ENCODE peak calls at places on chromosomes 1 and 21, in eight cellular contexts. V is cardiac fibroblast, C is stomach, A is psoas muscle, L is heart left ventricle, P is mesothelial cell of epicardium, J is A549, K is GM13976. Q is an unnamed sample.

GRCh38 chr21:46634966-46635323 is 529 bp upstream of the PRMT2 start:
- DNase-seq in V (peak), C (peak), A (no peak), L (no peak), P (no peak), J (peak), K (no peak), Q (no peak)

GRCh38 chr1:210582186-210582981 is 253.7 kb downstream of the HHAT start:
- DNase-seq in V (no peak), C (no peak), A (no peak), L (no peak), P (no peak), J (no peak), K (no peak), Q (no peak)

GRCh38 chr1:86296305-86297205 is 99.6 kb downstream of the ODF2L start:
- DNase-seq in V (no peak), C (no peak), A (no peak), L (no peak), P (no peak), J (no peak), K (no peak), Q (no peak)

GRCh38 chr1:150575072-150575489 is 4.3 kb downstream of the MCL1 start:
- DNase-seq in V (no peak), C (no peak), A (peak), L (no peak), P (no peak), J (no peak), K (no peak), Q (no peak)

GRCh38 chr1:66476774-66477173 is 57.2 kb upstream of the SGIP1 start:
- DNase-seq in V (peak), C (no peak), A (no peak), L (no peak), P (no peak), J (no peak), K (no peak), Q (no peak)

GRCh38 chr1:58618303-58618702 is 41.3 kb upstream of the TACSTD2 start:
- DNase-seq in V (peak), C (peak), A (no peak), L (peak), P (no peak), J (peak), K (no peak), Q (no peak)

GRCh38 chr21:46083271-46084040 is 14.5 kb upstream of the COL6A2 start:
- DNase-seq in V (no peak), C (no peak), A (peak), L (no peak), P (no peak), J (no peak), K (no peak), Q (no peak)

GRCh38 chr21:46194374-46195334 is 10.4 kb upstream of the SPATC1L start:
- DNase-seq in V (no peak), C (peak), A (no peak), L (no peak), P (peak), J (no peak), K (no peak), Q (no peak)

GRCh38 chr1:206557636-206558473 is 50.5 kb downstream of the RASSF5 start:
- DNase-seq in V (no peak), C (peak), A (no peak), L (no peak), P (no peak), J (no peak), K (peak), Q (no peak)

GRCh38 chr1:166121010-166121409 is 45.8 kb downstream of the FAM78B start:
- DNase-seq in V (no peak), C (no peak), A (no peak), L (no peak), P (no peak), J (no peak), K (no peak), Q (no peak)

GRCh38 chr21:27219068-27219467 is 252.2 kb upstream of the ADAMTS5 start:
- DNase-seq in V (peak), C (no peak), A (no peak), L (no peak), P (no peak), J (no peak), K (no peak), Q (no peak)

GRCh38 chr1:23624440-23624839 is 65.1 kb upstream of the ID3 start:
- DNase-seq in V (no peak), C (no peak), A (no peak), L (no peak), P (no peak), J (no peak), K (peak), Q (no peak)

GRCh38 chr1:53378932-53379661 is 51.2 kb upstream of the LRP8 start:
- DNase-seq in V (no peak), C (no peak), A (peak), L (no peak), P (no peak), J (no peak), K (no peak), Q (no peak)

GRCh38 chr1:17998889-17999288 is 108.7 kb upstream of the IGSF21 start:
- DNase-seq in V (no peak), C (no peak), A (no peak), L (no peak), P (no peak), J (peak), K (no peak), Q (no peak)

GRCh38 chr1:94538243-94538827 is 3.2 kb downstream of the F3 start:
- DNase-seq in V (no peak), C (no peak), A (no peak), L (no peak), P (no peak), J (no peak), K (no peak), Q (no peak)

GRCh38 chr1:111227434-111227833 is at the start of gene CHI3L2:
- DNase-seq in V (peak), C (no peak), A (no peak), L (no peak), P (no peak), J (no peak), K (no peak), Q (no peak)

GRCh38 chr1:39866767-39867166 is 16.5 kb downstream of the TRIT1 start:
- DNase-seq in V (peak), C (no peak), A (no peak), L (no peak), P (no peak), J (no peak), K (no peak), Q (no peak)

GRCh38 chr21:31509108-31510017 is 150.1 kb upstream of the SOD1 start:
- DNase-seq in V (peak), C (no peak), A (no peak), L (no peak), P (no peak), J (peak), K (peak), Q (peak)

GRCh38 chr1:221856188-221857093 is 114.6 kb upstream of the DUSP10 start:
- DNase-seq in V (no peak), C (no peak), A (no peak), L (no peak), P (no peak), J (no peak), K (no peak), Q (no peak)

GRCh38 chr1:180927841-180928240 is 15.1 kb downstream of the KIAA1614 start:
- DNase-seq in V (peak), C (no peak), A (no peak), L (no peak), P (no peak), J (no peak), K (no peak), Q (no peak)

GRCh38 chr1:205229916-205230700 is 2.4 kb downstream of the TMCC2 start:
- DNase-seq in V (no peak), C (peak), A (no peak), L (no peak), P (no peak), J (no peak), K (no peak), Q (no peak)

GRCh38 chr1:185971688-185972087 is 237.5 kb downstream of the HMCN1 start:
- DNase-seq in V (peak), C (no peak), A (no peak), L (no peak), P (no peak), J (no peak), K (no peak), Q (no peak)

GRCh38 chr1:6774381-6774780 is 10.9 kb upstream of the CAMTA1 start:
- DNase-seq in V (no peak), C (no peak), A (no peak), L (no peak), P (no peak), J (no peak), K (no peak), Q (no peak)

GRCh38 chr1:37574834-37575479 is 18.2 kb downstream of the DNALI1 start:
- DNase-seq in V (peak), C (no peak), A (no peak), L (no peak), P (no peak), J (no peak), K (no peak), Q (no peak)

GRCh38 chr1:74847720-74848119 is 114.8 kb downstream of the TYW3 start:
- DNase-seq in V (no peak), C (no peak), A (no peak), L (no peak), P (no peak), J (no peak), K (no peak), Q (no peak)

GRCh38 chr1:240797050-240797449 is 185.1 kb upstream of the GREM2 start:
- DNase-seq in V (no peak), C (no peak), A (no peak), L (no peak), P (no peak), J (peak), K (no peak), Q (no peak)

GRCh38 chr1:57206038-57206437 is 217.8 kb downstream of the DAB1 start:
- DNase-seq in V (no peak), C (no peak), A (no peak), L (no peak), P (no peak), J (no peak), K (no peak), Q (no peak)

GRCh38 chr1:166489670-166490436 is 323.1 kb upstream of the FAM78B start:
- DNase-seq in V (no peak), C (no peak), A (peak), L (no peak), P (no peak), J (peak), K (peak), Q (peak)

GRCh38 chr1:236489710-236490377 is 33.9 kb upstream of the LGALS8 start:
- DNase-seq in V (peak), C (peak), A (no peak), L (no peak), P (no peak), J (peak), K (peak), Q (no peak)

GRCh38 chr1:194698908-194699318 is 1512.5 kb upstream of the B3GALT2 start:
- DNase-seq in V (peak), C (no peak), A (no peak), L (no peak), P (no peak), J (no peak), K (no peak), Q (no peak)

GRCh38 chr21:36701912-36702621 is 3.2 kb downstream of the SIM2 start:
- DNase-seq in V (no peak), C (no peak), A (no peak), L (no peak), P (no peak), J (no peak), K (no peak), Q (no peak)

GRCh38 chr1:214354440-214355148 is 73.6 kb downstream of the SMYD2 start:
- DNase-seq in V (no peak), C (no peak), A (no peak), L (no peak), P (no peak), J (no peak), K (no peak), Q (no peak)

GRCh38 chr1:43274125-43274803 is 4.5 kb downstream of the TMEM125 start:
- DNase-seq in V (peak), C (no peak), A (no peak), L (no peak), P (no peak), J (peak), K (peak), Q (no peak)

GRCh38 chr1:243974451-243975292 is 76.4 kb upstream of the ZBTB18 start:
- DNase-seq in V (peak), C (no peak), A (no peak), L (no peak), P (no peak), J (no peak), K (no peak), Q (no peak)

GRCh38 chr1:234163267-234163919 is 209.9 kb upstream of the COA6 start:
- DNase-seq in V (no peak), C (no peak), A (no peak), L (no peak), P (no peak), J (no peak), K (no peak), Q (no peak)

GRCh38 chr1:233707906-233708292 is 94.0 kb downstream of the KCNK1 start:
- DNase-seq in V (no peak), C (no peak), A (no peak), L (no peak), P (no peak), J (no peak), K (no peak), Q (no peak)

GRCh38 chr1:71345491-71345890 is 264.7 kb upstream of the ZRANB2 start:
- DNase-seq in V (no peak), C (no peak), A (no peak), L (no peak), P (no peak), J (no peak), K (no peak), Q (no peak)

GRCh38 chr1:71339238-71339637 is 258.4 kb upstream of the ZRANB2 start:
- DNase-seq in V (no peak), C (no peak), A (no peak), L (no peak), P (no peak), J (no peak), K (no peak), Q (no peak)

GRCh38 chr1:71343686-71344416 is 263.0 kb upstream of the ZRANB2 start:
- DNase-seq in V (no peak), C (no peak), A (no peak), L (no peak), P (no peak), J (no peak), K (no peak), Q (no peak)
- TF ChIP-seq CTCF in V (peak), C (no peak), A (no peak), L (no peak), P (peak), J (no peak), K (peak), Q (no peak)

DNA sequence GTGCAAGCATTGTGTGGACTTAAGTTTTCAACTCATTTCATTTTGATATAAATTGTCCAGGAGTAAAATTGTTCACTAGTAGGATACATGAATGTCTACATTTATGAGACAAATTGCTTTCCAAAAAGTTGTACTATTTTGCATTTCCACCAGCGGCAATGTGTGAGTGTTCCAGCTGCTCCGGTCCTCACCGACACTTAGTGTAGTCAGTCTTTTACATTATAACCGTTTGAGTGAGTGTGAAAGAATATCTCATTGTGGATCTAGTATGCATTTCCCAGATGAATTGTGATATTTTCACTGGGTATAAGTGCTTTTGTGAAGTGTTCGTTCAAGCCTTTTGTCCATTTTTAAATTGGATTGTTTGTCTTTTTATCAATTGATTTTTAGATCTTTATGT is 111.5 kb upstream of the ARHGEF16 start:
- DNase-seq in V (no peak), C (no peak), A (no peak), L (no peak), P (no peak), J (no peak), K (no peak), Q (no peak)
- TF ChIP-seq CTCF in V (no peak), C (no peak), A (no peak), L (no peak), P (no peak), J (no peak), K (no peak), Q (no peak)

DNA sequence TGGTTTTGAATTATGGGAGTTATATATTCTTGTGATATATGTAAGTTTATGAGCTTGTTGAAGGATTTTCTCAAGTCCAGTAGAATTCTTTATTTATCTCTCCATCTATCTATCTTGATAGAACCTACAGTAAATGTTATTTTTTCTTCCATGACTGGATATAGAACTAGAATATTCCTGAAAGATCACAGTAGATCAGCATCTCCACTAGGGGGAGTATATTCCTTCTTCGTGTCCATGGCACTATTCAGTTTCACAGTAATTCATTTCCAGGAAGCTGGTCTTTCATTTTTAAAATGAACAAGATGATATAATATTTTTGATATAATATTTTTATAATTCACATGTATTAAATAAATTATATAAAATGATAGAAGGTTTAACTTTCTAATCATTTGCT is 18.8 kb downstream of the TMPRSS15 start:
- DNase-seq in V (peak), C (no peak), A (no peak), L (no peak), P (no peak), J (peak), K (no peak), Q (no peak)
- TF ChIP-seq CTCF in V (peak), C (peak), A (peak), L (peak), P (peak), J (no peak), K (no peak), Q (no peak)

GRCh38 chr1:151909167-151910149 is at the start of gene THEM4:
- DNase-seq in V (peak), C (peak), A (peak), L (peak), P (peak), J (peak), K (peak), Q (peak)
- TF ChIP-seq CTCF in V (no peak), C (peak), A (peak), L (peak), P (no peak), J (peak), K (peak), Q (no peak)

GRCh38 chr1:115596080-115596795 is 45.5 kb upstream of the VANGL1 start:
- DNase-seq in V (peak), C (no peak), A (no peak), L (no peak), P (no peak), J (no peak), K (no peak), Q (no peak)
- TF ChIP-seq CTCF in V (no peak), C (no peak), A (no peak), L (no peak), P (peak), J (no peak), K (no peak), Q (no peak)

GRCh38 chr1:12618661-12619395 is 818 bp upstream of the DHRS3 start:
- DNase-seq in V (peak), C (peak), A (peak), L (peak), P (no peak), J (peak), K (peak), Q (peak)
- TF ChIP-seq CTCF in V (no peak), C (no peak), A (no peak), L (no peak), P (no peak), J (no peak), K (no peak), Q (no peak)

GRCh38 chr1:97053275-97053674 is 331.7 kb downstream of the PTBP2 start:
- DNase-seq in V (no peak), C (no peak), A (no peak), L (no peak), P (no peak), J (no peak), K (no peak), Q (no peak)

GRCh38 chr1:97051823-97052222 is 330.2 kb downstream of the PTBP2 start:
- DNase-seq in V (no peak), C (no peak), A (no peak), L (no peak), P (no peak), J (no peak), K (no peak), Q (no peak)

GRCh38 chr1:97047412-97047793 is 325.8 kb downstream of the PTBP2 start:
- DNase-seq in V (no peak), C (no peak), A (no peak), L (no peak), P (no peak), J (no peak), K (no peak), Q (no peak)

GRCh38 chr1:97046765-97047411 is 325.3 kb downstream of the PTBP2 start:
- DNase-seq in V (no peak), C (no peak), A (no peak), L (no peak), P (no peak), J (no peak), K (no peak), Q (no peak)

DNA sequence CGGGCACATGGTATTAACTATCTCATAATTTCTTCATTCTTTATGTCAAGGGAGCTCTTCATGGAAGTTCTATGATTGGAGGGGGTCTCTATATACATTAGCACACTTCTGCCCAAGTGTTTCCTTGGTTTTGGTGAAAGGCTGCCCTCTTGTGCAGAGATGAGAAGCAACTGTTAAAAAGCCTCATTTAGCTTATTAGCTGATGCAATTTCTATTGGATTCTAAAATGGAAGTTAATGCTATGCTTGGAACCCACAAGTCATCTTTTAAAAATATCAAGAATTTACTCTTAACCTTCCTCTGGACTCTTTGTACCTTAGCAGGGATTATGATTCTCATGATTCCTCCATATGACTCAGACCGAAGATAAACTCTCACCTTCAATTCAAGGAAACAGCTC is 328.9 kb downstream of the PTBP2 start:
- DNase-seq in V (peak), C (no peak), A (no peak), L (no peak), P (no peak), J (peak), K (peak), Q (no peak)
- TF ChIP-seq CTCF in V (peak), C (no peak), A (no peak), L (no peak), P (no peak), J (no peak), K (no peak), Q (no peak)

DNA sequence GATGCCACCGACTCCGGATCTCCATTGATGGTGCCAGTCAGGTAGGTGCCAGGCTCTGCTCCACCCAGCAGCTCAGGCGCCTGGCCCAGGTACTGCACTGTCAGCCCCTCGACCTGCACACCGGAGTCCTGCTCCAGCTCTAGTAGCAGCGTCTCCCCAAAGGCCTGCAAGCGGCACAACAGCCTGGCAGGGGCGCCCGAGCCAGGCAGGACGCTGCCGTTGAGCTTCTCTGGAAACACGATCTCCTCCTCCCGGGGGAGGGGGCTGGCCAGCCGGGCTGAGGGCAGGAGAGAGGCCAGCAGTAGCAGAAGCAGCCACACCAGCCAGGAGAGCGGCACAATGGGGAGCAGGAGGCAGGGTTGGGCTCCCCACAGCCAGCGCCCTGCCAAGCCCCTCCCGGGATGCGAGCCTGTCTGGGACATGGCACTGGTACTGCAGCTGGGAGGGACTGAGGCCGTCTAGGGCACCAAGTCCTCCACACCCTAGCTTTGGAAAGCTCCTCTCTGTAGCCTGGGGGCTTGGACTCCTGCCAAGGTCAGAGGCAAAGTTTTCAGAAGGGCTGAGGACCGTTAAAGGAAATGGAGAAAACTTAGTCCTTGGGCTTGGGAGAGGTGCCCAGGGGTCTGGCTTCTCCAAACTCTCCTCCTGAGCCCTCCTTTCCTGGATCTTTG is 513 bp downstream of the ADAMTS4 start:
- DNase-seq in V (peak), C (no peak), A (peak), L (peak), P (peak), J (no peak), K (no peak), Q (no peak)
- TF ChIP-seq CTCF in V (no peak), C (no peak), A (no peak), L (no peak), P (no peak), J (no peak), K (no peak), Q (no peak)

GRCh38 chr1:5481889-5482288 is 510.3 kb downstream of the NPHP4 start:
- DNase-seq in V (no peak), C (no peak), A (no peak), L (no peak), P (no peak), J (peak), K (peak), Q (no peak)
- TF ChIP-seq CTCF in V (no peak), C (no peak), A (no peak), L (no peak), P (no peak), J (no peak), K (no peak), Q (no peak)

Q was measured in natural killer cell.